ENCODE peak calls at places on chromosomes 16 and 17, in five cellular contexts. One of them, this sample, is unnamed.

GRCh38 chr16:74107795-74108610 is 188.6 kb upstream of the PSMD7 start:
- DNase-seq in H1: peak
- DNase-seq in K562: peak
- DNase-seq in HepG2: peak
- DNase-seq in GM12878: peak
- DNase-seq in this sample: peak

GRCh38 chr17:55175788-55176425 is 88.9 kb upstream of the HLF start:
- DNase-seq in H1: no peak
- DNase-seq in K562: no peak
- DNase-seq in HepG2: no peak
- DNase-seq in GM12878: no peak
- DNase-seq in this sample: no peak

GRCh38 chr16:12995721-12996372 is 94.4 kb downstream of the SHISA9 start:
- DNase-seq in H1: no peak
- DNase-seq in K562: no peak
- DNase-seq in HepG2: no peak
- DNase-seq in GM12878: no peak
- DNase-seq in this sample: no peak

GRCh38 chr17:81923302-81924260 is 4.0 kb downstream of the MAFG start:
- DNase-seq in H1: no peak
- DNase-seq in K562: peak
- DNase-seq in HepG2: no peak
- DNase-seq in GM12878: no peak
- DNase-seq in this sample: peak

GRCh38 chr17:50693041-50693682 is 14.6 kb downstream of the ANKRD40 start:
- DNase-seq in H1: no peak
- DNase-seq in K562: no peak
- DNase-seq in HepG2: peak
- DNase-seq in GM12878: no peak
- DNase-seq in this sample: no peak

GRCh38 chr17:48310748-48311213 is 119.2 kb downstream of the SKAP1 start:
- DNase-seq in H1: no peak
- DNase-seq in K562: peak
- DNase-seq in HepG2: no peak
- DNase-seq in GM12878: no peak
- DNase-seq in this sample: no peak

GRCh38 chr16:84194018-84194417 is 3.1 kb downstream of the ADAD2 start:
- DNase-seq in H1: no peak
- DNase-seq in K562: no peak
- DNase-seq in HepG2: no peak
- DNase-seq in GM12878: no peak
- DNase-seq in this sample: no peak

GRCh38 chr17:1727876-1728630 is 3.5 kb downstream of the WDR81 start:
- DNase-seq in H1: no peak
- DNase-seq in K562: no peak
- DNase-seq in HepG2: no peak
- DNase-seq in GM12878: no peak
- DNase-seq in this sample: no peak

GRCh38 chr17:81898029-81898866 is 3.8 kb upstream of the NPB start:
- DNase-seq in H1: no peak
- DNase-seq in K562: no peak
- DNase-seq in HepG2: no peak
- DNase-seq in GM12878: no peak
- DNase-seq in this sample: peak

GRCh38 chr17:44900894-44901293 is 1.6 kb upstream of the EFTUD2 start:
- DNase-seq in H1: no peak
- DNase-seq in K562: no peak
- DNase-seq in HepG2: no peak
- DNase-seq in GM12878: no peak
- DNase-seq in this sample: no peak

GRCh38 chr16:29809031-29809747 is 2.8 kb upstream of the PRRT2 start:
- DNase-seq in H1: no peak
- DNase-seq in K562: no peak
- DNase-seq in HepG2: no peak
- DNase-seq in GM12878: no peak
- DNase-seq in this sample: no peak

GRCh38 chr17:57407287-57408063 is 151.2 kb downstream of the MSI2 start:
- DNase-seq in H1: no peak
- DNase-seq in K562: no peak
- DNase-seq in HepG2: peak
- DNase-seq in GM12878: no peak
- DNase-seq in this sample: no peak

GRCh38 chr17:63116967-63117366 is 150.9 kb downstream of the TANC2 start:
- DNase-seq in H1: no peak
- DNase-seq in K562: peak
- DNase-seq in HepG2: no peak
- DNase-seq in GM12878: no peak
- DNase-seq in this sample: no peak

GRCh38 chr16:74477226-74477625 is 55.9 kb upstream of the CLEC18B start:
- DNase-seq in H1: no peak
- DNase-seq in K562: no peak
- DNase-seq in HepG2: peak
- DNase-seq in GM12878: no peak
- DNase-seq in this sample: no peak

GRCh38 chr17:17749921-17750320 is 68.7 kb downstream of the RAI1 start:
- DNase-seq in H1: peak
- DNase-seq in K562: peak
- DNase-seq in HepG2: peak
- DNase-seq in GM12878: peak
- DNase-seq in this sample: peak

GRCh38 chr16:4327782-4328579 is 12.1 kb downstream of the GLIS2 start:
- DNase-seq in H1: peak
- DNase-seq in K562: peak
- DNase-seq in HepG2: peak
- DNase-seq in GM12878: no peak
- DNase-seq in this sample: no peak

GRCh38 chr16:88468289-88469129 is 15.4 kb downstream of the ZFPM1 start:
- DNase-seq in H1: peak
- DNase-seq in K562: peak
- DNase-seq in HepG2: peak
- DNase-seq in GM12878: no peak
- DNase-seq in this sample: peak

GRCh38 chr17:44636562-44636961 is 19.7 kb upstream of the MEIOC start:
- DNase-seq in H1: no peak
- DNase-seq in K562: no peak
- DNase-seq in HepG2: peak
- DNase-seq in GM12878: no peak
- DNase-seq in this sample: peak

GRCh38 chr17:59154335-59154720 is 658 bp downstream of the SKA2 start:
- DNase-seq in H1: peak
- DNase-seq in K562: peak
- DNase-seq in HepG2: peak
- DNase-seq in GM12878: no peak
- DNase-seq in this sample: no peak

GRCh38 chr16:19717319-19717718 is 708 bp downstream of the KNOP1 start:
- DNase-seq in H1: no peak
- DNase-seq in K562: no peak
- DNase-seq in HepG2: no peak
- DNase-seq in GM12878: no peak
- DNase-seq in this sample: no peak

GRCh38 chr16:13866073-13866472 is 53.9 kb upstream of the ERCC4 start:
- DNase-seq in H1: peak
- DNase-seq in K562: peak
- DNase-seq in HepG2: peak
- DNase-seq in GM12878: no peak
- DNase-seq in this sample: peak

GRCh38 chr16:22621571-22622148 is 111.0 kb downstream of the NPIPB5 start:
- DNase-seq in H1: no peak
- DNase-seq in K562: no peak
- DNase-seq in HepG2: no peak
- DNase-seq in GM12878: no peak
- DNase-seq in this sample: no peak

GRCh38 chr17:78589031-78589675 is 12.0 kb upstream of the DNAH17 start:
- DNase-seq in H1: no peak
- DNase-seq in K562: no peak
- DNase-seq in HepG2: peak
- DNase-seq in GM12878: no peak
- DNase-seq in this sample: no peak

GRCh38 chr17:75959839-75960511 is 19.0 kb downstream of the ACOX1 start:
- DNase-seq in H1: no peak
- DNase-seq in K562: no peak
- DNase-seq in HepG2: no peak
- DNase-seq in GM12878: no peak
- DNase-seq in this sample: no peak

GRCh38 chr17:63137163-63137562 is 171.1 kb downstream of the TANC2 start:
- DNase-seq in H1: no peak
- DNase-seq in K562: no peak
- DNase-seq in HepG2: no peak
- DNase-seq in GM12878: no peak
- DNase-seq in this sample: no peak

GRCh38 chr16:5971924-5972323 is 874.3 kb upstream of the EEF2KMT start:
- DNase-seq in H1: no peak
- DNase-seq in K562: no peak
- DNase-seq in HepG2: no peak
- DNase-seq in GM12878: no peak
- DNase-seq in this sample: no peak

GRCh38 chr17:37605813-37606505 is 3.3 kb downstream of the SYNRG start:
- DNase-seq in H1: no peak
- DNase-seq in K562: no peak
- DNase-seq in HepG2: no peak
- DNase-seq in GM12878: no peak
- DNase-seq in this sample: no peak

GRCh38 chr17:32463304-32463703 is 19.0 kb downstream of the PSMD11 start:
- DNase-seq in H1: no peak
- DNase-seq in K562: no peak
- DNase-seq in HepG2: no peak
- DNase-seq in GM12878: no peak
- DNase-seq in this sample: no peak

GRCh38 chr16:27238016-27238587 is 30.5 kb downstream of the NSMCE1 start:
- DNase-seq in H1: no peak
- DNase-seq in K562: peak
- DNase-seq in HepG2: no peak
- DNase-seq in GM12878: no peak
- DNase-seq in this sample: no peak
- TF ChIP-seq JUND in H1: no peak
- TF ChIP-seq JUND in K562: no peak
- TF ChIP-seq JUND in HepG2: no peak
- TF ChIP-seq JUND in GM12878: no peak
- TF ChIP-seq JUND in this sample: no peak

GRCh38 chr16:86772671-86773338 is 194.5 kb downstream of the FOXL1 start:
- DNase-seq in H1: no peak
- DNase-seq in K562: no peak
- DNase-seq in HepG2: no peak
- DNase-seq in GM12878: no peak
- DNase-seq in this sample: no peak

GRCh38 chr16:86773339-86773715 is 195.0 kb downstream of the FOXL1 start:
- DNase-seq in H1: no peak
- DNase-seq in K562: no peak
- DNase-seq in HepG2: no peak
- DNase-seq in GM12878: no peak
- DNase-seq in this sample: no peak

GRCh38 chr16:86777098-86777946 is 199.0 kb downstream of the FOXL1 start:
- DNase-seq in H1: no peak
- DNase-seq in K562: no peak
- DNase-seq in HepG2: no peak
- DNase-seq in GM12878: no peak
- DNase-seq in this sample: no peak

GRCh38 chr16:86774931-86775330 is 196.6 kb downstream of the FOXL1 start:
- DNase-seq in H1: no peak
- DNase-seq in K562: no peak
- DNase-seq in HepG2: no peak
- DNase-seq in GM12878: no peak
- DNase-seq in this sample: no peak

GRCh38 chr16:86775401-86775985 is 197.1 kb downstream of the FOXL1 start:
- DNase-seq in H1: no peak
- DNase-seq in K562: no peak
- DNase-seq in HepG2: no peak
- DNase-seq in GM12878: no peak
- DNase-seq in this sample: no peak
- H2AFZ ChIP-seq in H1: no peak
- H2AFZ ChIP-seq in K562: no peak
- H2AFZ ChIP-seq in HepG2: no peak
- H2AFZ ChIP-seq in GM12878: no peak
- H2AFZ ChIP-seq in this sample: no peak

GRCh38 chr16:78098087-78098486 is 1.4 kb upstream of the WWOX start:
- DNase-seq in H1: no peak
- DNase-seq in K562: no peak
- DNase-seq in HepG2: no peak
- DNase-seq in GM12878: no peak
- DNase-seq in this sample: no peak

GRCh38 chr16:78098544-78099371 is 696 bp upstream of the WWOX start:
- DNase-seq in H1: no peak
- DNase-seq in K562: no peak
- DNase-seq in HepG2: no peak
- DNase-seq in GM12878: no peak
- DNase-seq in this sample: no peak

GRCh38 chr16:78100162-78100467 is 661 bp downstream of the WWOX start:
- DNase-seq in H1: no peak
- DNase-seq in K562: no peak
- DNase-seq in HepG2: no peak
- DNase-seq in GM12878: no peak
- DNase-seq in this sample: no peak

GRCh38 chr16:78097522-78097921 is 1.9 kb upstream of the WWOX start:
- DNase-seq in H1: no peak
- DNase-seq in K562: no peak
- DNase-seq in HepG2: no peak
- DNase-seq in GM12878: no peak
- DNase-seq in this sample: no peak

GRCh38 chr16:78099372-78100161 is at the start of gene WWOX:
- DNase-seq in H1: peak
- DNase-seq in K562: peak
- DNase-seq in HepG2: peak
- DNase-seq in GM12878: peak
- DNase-seq in this sample: peak
- TF ChIP-seq POLR2A in H1: peak
- TF ChIP-seq POLR2A in K562: peak
- TF ChIP-seq POLR2A in HepG2: peak
- TF ChIP-seq POLR2A in GM12878: peak
- TF ChIP-seq POLR2A in this sample: no peak

GRCh38 chr17:20043034-20043433 is 33.9 kb downstream of the SPECC1 start:
- DNase-seq in H1: no peak
- DNase-seq in K562: no peak
- DNase-seq in HepG2: no peak
- DNase-seq in GM12878: no peak
- DNase-seq in this sample: no peak

GRCh38 chr17:20035501-20035900 is 26.3 kb downstream of the SPECC1 start:
- DNase-seq in H1: no peak
- DNase-seq in K562: no peak
- DNase-seq in HepG2: no peak
- DNase-seq in GM12878: no peak
- DNase-seq in this sample: no peak

GRCh38 chr17:20045476-20045875 is 36.3 kb downstream of the SPECC1 start:
- DNase-seq in H1: no peak
- DNase-seq in K562: no peak
- DNase-seq in HepG2: no peak
- DNase-seq in GM12878: no peak
- DNase-seq in this sample: no peak

DNA sequence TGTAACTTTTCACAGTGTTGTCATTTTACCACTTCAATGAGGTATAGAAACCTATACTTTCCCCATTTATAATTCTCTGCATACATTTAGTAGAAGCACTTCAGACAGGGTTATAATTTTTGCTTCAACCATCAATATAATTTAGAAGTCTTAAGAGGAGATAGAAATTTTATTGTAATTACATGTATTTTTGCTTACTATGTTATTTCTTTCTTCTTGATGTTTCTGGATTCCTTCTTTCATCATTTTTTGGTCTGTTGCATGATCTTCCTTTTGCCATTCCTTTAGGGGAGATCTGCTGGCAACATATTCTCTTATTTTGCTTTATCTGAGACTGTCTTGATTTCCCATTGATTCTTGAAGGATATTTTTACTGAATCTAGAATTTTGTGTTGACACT is 31.1 kb downstream of the SPECC1 start:
- DNase-seq in H1: no peak
- DNase-seq in K562: no peak
- DNase-seq in HepG2: no peak
- DNase-seq in GM12878: no peak
- DNase-seq in this sample: no peak
- TF ChIP-seq JUND in H1: no peak
- TF ChIP-seq JUND in K562: no peak
- TF ChIP-seq JUND in HepG2: no peak
- TF ChIP-seq JUND in GM12878: no peak
- TF ChIP-seq JUND in this sample: no peak

This sample was measured in HCT116.